ENCODE peak calls at places on chromosome 21, in ten cellular contexts. T is NCI-H1105; N is CD4-positive, alpha-beta memory T cell; B is nucleus accumbens; W is heart right ventricle; D is prostate gland; U is activated naive CD4-positive, alpha-beta T cell treated with anti-CD3 and anti-CD28 coated beads, Interleukin-2, amount 50 U/mL, for 16 hours; Y is mesenchymal stem cell; C is Ammon's horn; S is T-helper 1 cell. Q is an unnamed sample.

GRCh38 chr21:44710756-44711326 is 531 bp downstream of the TSPEAR start:
- DNase-seq in T (peak), N (peak), B (no peak), W (no peak), D (no peak), U (no peak), Y (no peak), C (no peak), S (no peak), Q (no peak)

GRCh38 chr21:44763050-44763378 is 38.6 kb downstream of the UBE2G2 start:
- DNase-seq in T (no peak), N (no peak), B (no peak), W (no peak), D (no peak), U (no peak), Y (no peak), C (no peak), S (no peak), Q (no peak)

GRCh38 chr21:42592156-42592820 is 61.1 kb upstream of the PDE9A start:
- DNase-seq in T (no peak), N (no peak), B (no peak), W (no peak), D (no peak), U (no peak), Y (no peak), C (no peak), S (no peak), Q (no peak)

GRCh38 chr21:38350681-38351080 is 93.9 kb downstream of the KCNJ15 start:
- DNase-seq in T (no peak), N (no peak), B (no peak), W (no peak), D (no peak), U (no peak), Y (peak), C (no peak), S (no peak), Q (no peak)

GRCh38 chr21:37548521-37548981 is 182.0 kb downstream of the DYRK1A start:
- DNase-seq in T (no peak), N (no peak), B (no peak), W (no peak), D (no peak), U (no peak), Y (no peak), C (no peak), S (no peak), Q (no peak)

GRCh38 chr21:39386194-39386593 is 37.3 kb upstream of the HMGN1 start:
- DNase-seq in T (peak), N (no peak), B (no peak), W (peak), D (no peak), U (no peak), Y (no peak), C (peak), S (no peak), Q (peak)

GRCh38 chr21:33539612-33540011 is 2.3 kb downstream of the GART start:
- DNase-seq in T (no peak), N (no peak), B (no peak), W (no peak), D (no peak), U (no peak), Y (no peak), C (no peak), S (no peak), Q (no peak)

GRCh38 chr21:31117046-31117916 is 79.0 kb upstream of the KRTAP19-8 start:
- DNase-seq in T (no peak), N (no peak), B (no peak), W (no peak), D (no peak), U (no peak), Y (peak), C (no peak), S (no peak), Q (peak)

GRCh38 chr21:14881863-14882262 is 182.9 kb downstream of the NRIP1 start:
- DNase-seq in T (no peak), N (no peak), B (no peak), W (no peak), D (no peak), U (no peak), Y (no peak), C (no peak), S (no peak), Q (no peak)

GRCh38 chr21:45857761-45858160 is 123.8 kb upstream of the COL6A1 start:
- DNase-seq in T (no peak), N (no peak), B (no peak), W (no peak), D (no peak), U (no peak), Y (no peak), C (no peak), S (no peak), Q (no peak)

GRCh38 chr21:37627074-37627473 is 260.5 kb downstream of the DYRK1A start:
- DNase-seq in T (no peak), N (no peak), B (no peak), W (no peak), D (no peak), U (no peak), Y (no peak), C (no peak), S (no peak), Q (no peak)

GRCh38 chr21:16519012-16519411 is 789.2 kb downstream of the USP25 start:
- DNase-seq in T (no peak), N (no peak), B (no peak), W (no peak), D (no peak), U (no peak), Y (no peak), C (no peak), S (no peak), Q (no peak)

GRCh38 chr21:36388076-36388475 is 2.9 kb downstream of the CHAF1B start:
- DNase-seq in T (no peak), N (no peak), B (no peak), W (no peak), D (no peak), U (no peak), Y (no peak), C (no peak), S (no peak), Q (no peak)

Q was measured in hippocampal formation.